ENCODE peak calls at places on chromosomes 4 and X, in six cellular contexts. W, B, D, M, F and T are unnamed samples.

GRCh38 chrX:19747672-19748610 is 139.5 kb downstream of the SH3KBP1 start:
- DNase-seq in W (peak), B (no peak), D (no peak), M (no peak), F (no peak), T (peak)

GRCh38 chr4:139672215-139672614 is 6.6 kb downstream of the MGST2 start:
- DNase-seq in W (no peak), B (no peak), D (no peak), M (no peak), F (no peak), T (no peak)

GRCh38 chr4:68366600-68366999 is 16.7 kb upstream of the YTHDC1 start:
- DNase-seq in W (no peak), B (no peak), D (no peak), M (no peak), F (no peak), T (no peak)

GRCh38 chrX:24672701-24673190 is 21.0 kb upstream of the POLA1 start:
- DNase-seq in W (no peak), B (no peak), D (no peak), M (no peak), F (no peak), T (no peak)

GRCh38 chrX:136065044-136065671 is 79.9 kb downstream of the SLC9A6 start:
- DNase-seq in W (no peak), B (no peak), D (peak), M (no peak), F (no peak), T (peak)

GRCh38 chr4:110475881-110476818 is at the start of gene ENPEP:
- DNase-seq in W (no peak), B (no peak), D (peak), M (peak), F (no peak), T (no peak)

GRCh38 chr4:153529646-153530045 is 63.5 kb downstream of the TMEM131L start:
- DNase-seq in W (no peak), B (no peak), D (no peak), M (no peak), F (no peak), T (no peak)

GRCh38 chr4:2941138-2942036 is 21.8 kb downstream of the NOP14 start:
- DNase-seq in W (no peak), B (no peak), D (no peak), M (no peak), F (no peak), T (no peak)

GRCh38 chrX:71941145-71941544 is 30.5 kb downstream of the NHSL2 start:
- DNase-seq in W (no peak), B (no peak), D (peak), M (no peak), F (no peak), T (no peak)

GRCh38 chrX:69298466-69299140 is 133.3 kb upstream of the PJA1 start:
- DNase-seq in W (no peak), B (no peak), D (no peak), M (no peak), F (peak), T (no peak)

GRCh38 chr4:16024009-16024408 is 59.8 kb downstream of the PROM1 start:
- DNase-seq in W (no peak), B (no peak), D (no peak), M (no peak), F (no peak), T (no peak)

GRCh38 chr4:98963538-98964433 is 31.7 kb upstream of the METAP1 start:
- DNase-seq in W (no peak), B (no peak), D (no peak), M (no peak), F (peak), T (no peak)

GRCh38 chrX:112011376-112011775 is 71.2 kb downstream of the TRPC5 start:
- DNase-seq in W (no peak), B (no peak), D (no peak), M (no peak), F (no peak), T (no peak)

GRCh38 chrX:147853701-147854100 is 58.0 kb upstream of the FMR1 start:
- DNase-seq in W (no peak), B (no peak), D (no peak), M (no peak), F (no peak), T (no peak)

GRCh38 chr4:105605493-105605892 is 53.1 kb downstream of the ARHGEF38 start:
- DNase-seq in W (peak), B (no peak), D (no peak), M (no peak), F (no peak), T (no peak)

GRCh38 chr4:154450971-154451370 is 40.6 kb downstream of the DCHS2 start:
- DNase-seq in W (no peak), B (no peak), D (no peak), M (no peak), F (no peak), T (no peak)

GRCh38 chrX:119251381-119251780 is 15.3 kb downstream of the PGRMC1 start:
- DNase-seq in W (no peak), B (no peak), D (no peak), M (no peak), F (no peak), T (no peak)

GRCh38 chr4:2081540-2081939 is 22.4 kb downstream of the NAT8L start:
- DNase-seq in W (no peak), B (no peak), D (no peak), M (no peak), F (no peak), T (no peak)

GRCh38 chr4:53706422-53707032 is 115.2 kb upstream of the LNX1 start:
- DNase-seq in W (peak), B (peak), D (peak), M (no peak), F (peak), T (no peak)

GRCh38 chrX:141405878-141406492 is 163.7 kb upstream of the SPANXC start:
- DNase-seq in W (no peak), B (peak), D (no peak), M (no peak), F (peak), T (no peak)

GRCh38 chr4:158282252-158282651 is 72.0 kb downstream of the TMEM144 start:
- DNase-seq in W (no peak), B (no peak), D (no peak), M (no peak), F (no peak), T (no peak)

GRCh38 chrX:111103246-111103645 is 7.3 kb downstream of the PAK3 start:
- DNase-seq in W (no peak), B (no peak), D (peak), M (peak), F (no peak), T (no peak)

GRCh38 chrX:150438165-150438564 is 75.0 kb downstream of the MAMLD1 start:
- DNase-seq in W (no peak), B (no peak), D (no peak), M (no peak), F (no peak), T (no peak)

GRCh38 chr4:165151734-165152133 is 39.1 kb upstream of the TMEM192 start:
- DNase-seq in W (no peak), B (no peak), D (no peak), M (no peak), F (no peak), T (no peak)

GRCh38 chr4:102869569-102870227 is 906 bp downstream of the CISD2 start:
- DNase-seq in W (no peak), B (no peak), D (no peak), M (no peak), F (no peak), T (no peak)

GRCh38 chrX:19772306-19772705 is 115.1 kb downstream of the SH3KBP1 start:
- DNase-seq in W (no peak), B (no peak), D (peak), M (no peak), F (no peak), T (peak)

GRCh38 chrX:10579018-10579752 is 41.2 kb downstream of the MID1 start:
- DNase-seq in W (no peak), B (no peak), D (no peak), M (no peak), F (no peak), T (no peak)

GRCh38 chr4:4762909-4763814 is 96.3 kb upstream of the MSX1 start:
- DNase-seq in W (peak), B (peak), D (no peak), M (no peak), F (peak), T (no peak)

GRCh38 chrX:53281321-53281822 is at the start of gene IQSEC2:
- DNase-seq in W (no peak), B (peak), D (peak), M (peak), F (no peak), T (peak)

GRCh38 chrX:53280316-53280702 is 1.1 kb downstream of the IQSEC2 start:
- DNase-seq in W (no peak), B (no peak), D (no peak), M (no peak), F (no peak), T (no peak)

GRCh38 chrX:53279296-53280237 is 1.8 kb downstream of the IQSEC2 start:
- DNase-seq in W (no peak), B (no peak), D (no peak), M (no peak), F (no peak), T (no peak)

GRCh38 chrX:53282313-53282712 is 929 bp upstream of the IQSEC2 start:
- DNase-seq in W (no peak), B (no peak), D (peak), M (no peak), F (no peak), T (peak)

GRCh38 chrX:53280703-53281320 is 572 bp downstream of the IQSEC2 start:
- DNase-seq in W (no peak), B (no peak), D (peak), M (peak), F (no peak), T (peak)
- H3K4me3 ChIP-seq in W (no peak), B (peak), D (peak), M (peak), F (peak), T (peak)

GRCh38 chr4:116357758-116358157 is 727.6 kb downstream of the TRAM1L1 start:
- DNase-seq in W (no peak), B (no peak), D (no peak), M (no peak), F (no peak), T (no peak)

GRCh38 chr4:116361782-116362181 is 723.6 kb downstream of the TRAM1L1 start:
- DNase-seq in W (no peak), B (no peak), D (no peak), M (no peak), F (no peak), T (no peak)

GRCh38 chr4:116358633-116359222 is 726.6 kb downstream of the TRAM1L1 start:
- DNase-seq in W (peak), B (peak), D (no peak), M (no peak), F (peak), T (no peak)

DNA sequence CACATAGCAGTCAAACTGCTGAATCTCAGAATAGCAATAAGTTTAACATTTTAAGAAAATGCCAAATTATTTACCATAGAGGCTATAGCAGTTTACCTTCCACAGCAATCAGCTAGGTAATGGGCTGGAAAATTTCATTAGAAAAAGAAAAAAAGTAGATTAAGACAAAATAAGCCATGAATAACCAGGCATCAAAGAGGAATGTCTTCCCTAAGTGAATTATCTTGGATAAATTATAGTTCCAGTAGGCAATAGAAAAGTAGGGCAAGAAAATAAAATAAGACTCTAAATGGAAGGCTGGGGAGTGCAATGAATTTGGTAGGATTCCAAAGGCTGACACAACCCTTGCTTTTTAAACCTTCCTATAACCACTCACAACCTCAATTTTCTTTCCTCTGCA is 722.8 kb downstream of the TRAM1L1 start:
- DNase-seq in W (no peak), B (no peak), D (no peak), M (no peak), F (no peak), T (no peak)
- H3K4me3 ChIP-seq in W (no peak), B (no peak), D (no peak), M (no peak), F (no peak), T (no peak)

GRCh38 chr4:52106142-52106541 is 55.0 kb downstream of the SPATA18 start:
- DNase-seq in W (no peak), B (no peak), D (no peak), M (no peak), F (no peak), T (no peak)

GRCh38 chr4:52100062-52100461 is 49.0 kb downstream of the SPATA18 start:
- DNase-seq in W (no peak), B (no peak), D (no peak), M (no peak), F (no peak), T (no peak)

GRCh38 chr4:52105276-52105675 is 54.2 kb downstream of the SPATA18 start:
- DNase-seq in W (no peak), B (no peak), D (no peak), M (no peak), F (no peak), T (no peak)

GRCh38 chr4:52102587-52102986 is 51.5 kb downstream of the SPATA18 start:
- DNase-seq in W (no peak), B (no peak), D (no peak), M (no peak), F (no peak), T (no peak)

DNA sequence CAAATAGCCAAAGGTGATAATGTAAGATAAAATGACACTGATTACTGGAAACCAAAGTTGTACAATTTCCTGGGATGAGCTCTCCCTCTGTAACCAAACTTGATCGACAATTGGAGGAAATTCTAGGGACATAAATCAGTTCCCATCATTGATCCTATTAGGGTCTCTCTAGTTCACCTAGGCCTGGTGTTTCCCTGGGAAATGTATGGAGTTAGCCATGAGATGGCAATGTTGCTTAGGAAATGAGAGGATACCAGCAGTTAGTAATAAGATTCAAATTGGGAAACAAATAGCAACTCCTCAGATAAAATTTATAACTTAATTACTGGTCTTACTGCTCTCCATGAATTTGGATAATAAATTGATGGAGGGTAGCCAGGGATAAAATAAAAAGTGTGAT is 52.2 kb downstream of the SPATA18 start:
- DNase-seq in W (no peak), B (no peak), D (no peak), M (no peak), F (no peak), T (no peak)
- H3K4me3 ChIP-seq in W (no peak), B (no peak), D (no peak), M (no peak), F (no peak), T (no peak)

GRCh38 chr4:26048378-26048882 is 134.4 kb downstream of the SMIM20 start:
- DNase-seq in W (no peak), B (no peak), D (peak), M (no peak), F (peak), T (peak)
- H3K4me3 ChIP-seq in W (no peak), B (no peak), D (no peak), M (no peak), F (no peak), T (no peak)